ENCODE peak calls at places on chromosomes 6 and 20, in six cellular contexts. One of them, this sample, is unnamed.

GRCh38 chr20:6940052-6940451 is 172.6 kb downstream of the BMP2 start:
- DNase-seq in upper lobe of right lung: no peak
- DNase-seq in endodermal cell: peak; percentile 85
- DNase-seq in mammary epithelial cell: peak; percentile 1
- DNase-seq in heart left ventricle: no peak
- DNase-seq in CD4-positive, CD25-positive, alpha-beta regulatory T cell: no peak
- DNase-seq in this sample: no peak

GRCh38 chr6:125906158-125906998 is 50.2 kb upstream of the HINT3 start:
- DNase-seq in endodermal cell: peak; percentile 90
- DNase-seq in mammary epithelial cell: no peak
- DNase-seq in CD4-positive, CD25-positive, alpha-beta regulatory T cell: peak; percentile 12
- DNase-seq in upper lobe of right lung: peak; percentile 64
- DNase-seq in heart left ventricle: peak; percentile 23
- DNase-seq in this sample: peak; percentile 21

GRCh38 chr6:37638414-37639079 is 59.1 kb downstream of the MDGA1 start:
- DNase-seq in heart left ventricle: no peak
- DNase-seq in mammary epithelial cell: peak; percentile 47
- DNase-seq in upper lobe of right lung: no peak
- DNase-seq in endodermal cell: no peak
- DNase-seq in CD4-positive, CD25-positive, alpha-beta regulatory T cell: no peak
- DNase-seq in this sample: no peak

GRCh38 chr6:106258726-106259125 is 66.8 kb downstream of the ATG5 start:
- DNase-seq in heart left ventricle: no peak
- DNase-seq in CD4-positive, CD25-positive, alpha-beta regulatory T cell: no peak
- DNase-seq in mammary epithelial cell: no peak
- DNase-seq in upper lobe of right lung: no peak
- DNase-seq in endodermal cell: no peak
- DNase-seq in this sample: no peak

GRCh38 chr6:17962436-17963031 is 24.9 kb downstream of the KIF13A start:
- DNase-seq in upper lobe of right lung: no peak
- DNase-seq in heart left ventricle: peak; percentile 81
- DNase-seq in mammary epithelial cell: peak; percentile 90
- DNase-seq in endodermal cell: no peak
- DNase-seq in CD4-positive, CD25-positive, alpha-beta regulatory T cell: no peak
- DNase-seq in this sample: peak; percentile 90

GRCh38 chr20:55038684-55039083 is 563.3 kb downstream of the DOK5 start:
- DNase-seq in heart left ventricle: no peak
- DNase-seq in upper lobe of right lung: no peak
- DNase-seq in CD4-positive, CD25-positive, alpha-beta regulatory T cell: no peak
- DNase-seq in endodermal cell: no peak
- DNase-seq in mammary epithelial cell: no peak
- DNase-seq in this sample: no peak

GRCh38 chr6:28940294-28940858 is 16.6 kb upstream of the TRIM27 start:
- DNase-seq in upper lobe of right lung: no peak
- DNase-seq in CD4-positive, CD25-positive, alpha-beta regulatory T cell: no peak
- DNase-seq in endodermal cell: peak; percentile 87
- DNase-seq in mammary epithelial cell: peak; percentile 75
- DNase-seq in heart left ventricle: no peak
- DNase-seq in this sample: peak; percentile 26

GRCh38 chr6:26130581-26131247 is 43.5 kb downstream of the HFE start:
- DNase-seq in upper lobe of right lung: no peak
- DNase-seq in heart left ventricle: no peak
- DNase-seq in CD4-positive, CD25-positive, alpha-beta regulatory T cell: no peak
- DNase-seq in endodermal cell: no peak
- DNase-seq in mammary epithelial cell: peak; percentile 26
- DNase-seq in this sample: no peak

GRCh38 chr6:84103029-84103428 is 69.5 kb downstream of the MRAP2 start:
- DNase-seq in upper lobe of right lung: no peak
- DNase-seq in endodermal cell: no peak
- DNase-seq in heart left ventricle: no peak
- DNase-seq in mammary epithelial cell: no peak
- DNase-seq in CD4-positive, CD25-positive, alpha-beta regulatory T cell: no peak
- DNase-seq in this sample: no peak

GRCh38 chr6:27441001-27441400 is 31.9 kb downstream of the ZNF184 start:
- DNase-seq in upper lobe of right lung: no peak
- DNase-seq in mammary epithelial cell: peak; percentile 90
- DNase-seq in endodermal cell: no peak
- DNase-seq in CD4-positive, CD25-positive, alpha-beta regulatory T cell: no peak
- DNase-seq in heart left ventricle: no peak
- DNase-seq in this sample: no peak

GRCh38 chr6:26624557-26624956 is 27.8 kb downstream of the ABT1 start:
- DNase-seq in upper lobe of right lung: no peak
- DNase-seq in mammary epithelial cell: no peak
- DNase-seq in heart left ventricle: no peak
- DNase-seq in CD4-positive, CD25-positive, alpha-beta regulatory T cell: no peak
- DNase-seq in endodermal cell: no peak
- DNase-seq in this sample: no peak

GRCh38 chr6:42729731-42730130 is 7.3 kb upstream of the PRPH2 start:
- DNase-seq in upper lobe of right lung: no peak
- DNase-seq in endodermal cell: no peak
- DNase-seq in CD4-positive, CD25-positive, alpha-beta regulatory T cell: no peak
- DNase-seq in mammary epithelial cell: peak; percentile 20
- DNase-seq in heart left ventricle: no peak
- DNase-seq in this sample: peak; percentile 13

GRCh38 chr6:167044696-167045095 is 45.5 kb downstream of the CEP43 start:
- DNase-seq in upper lobe of right lung: no peak
- DNase-seq in endodermal cell: peak; percentile 60
- DNase-seq in CD4-positive, CD25-positive, alpha-beta regulatory T cell: no peak
- DNase-seq in mammary epithelial cell: no peak
- DNase-seq in heart left ventricle: no peak
- DNase-seq in this sample: no peak

GRCh38 chr6:70183512-70183911 is 119.4 kb downstream of the COL9A1 start:
- DNase-seq in mammary epithelial cell: no peak
- DNase-seq in CD4-positive, CD25-positive, alpha-beta regulatory T cell: no peak
- DNase-seq in upper lobe of right lung: no peak
- DNase-seq in endodermal cell: no peak
- DNase-seq in heart left ventricle: no peak
- DNase-seq in this sample: no peak

GRCh38 chr6:137823826-137824501 is 43.1 kb upstream of the TNFAIP3 start:
- DNase-seq in CD4-positive, CD25-positive, alpha-beta regulatory T cell: peak; percentile 90
- DNase-seq in endodermal cell: peak; percentile 59
- DNase-seq in heart left ventricle: no peak
- DNase-seq in mammary epithelial cell: peak; percentile 95
- DNase-seq in upper lobe of right lung: no peak
- DNase-seq in this sample: no peak

GRCh38 chr6:14309516-14309915 is 191.9 kb downstream of the CD83 start:
- DNase-seq in heart left ventricle: no peak
- DNase-seq in upper lobe of right lung: no peak
- DNase-seq in CD4-positive, CD25-positive, alpha-beta regulatory T cell: no peak
- DNase-seq in mammary epithelial cell: no peak
- DNase-seq in endodermal cell: no peak
- DNase-seq in this sample: no peak

GRCh38 chr20:469746-470490 is 7.6 kb upstream of the TBC1D20 start:
- DNase-seq in endodermal cell: no peak
- DNase-seq in heart left ventricle: no peak
- DNase-seq in CD4-positive, CD25-positive, alpha-beta regulatory T cell: no peak
- DNase-seq in mammary epithelial cell: no peak
- DNase-seq in upper lobe of right lung: no peak
- DNase-seq in this sample: no peak

GRCh38 chr6:41785689-41786450 is 1.6 kb upstream of the TOMM6 start:
- DNase-seq in CD4-positive, CD25-positive, alpha-beta regulatory T cell: no peak
- DNase-seq in upper lobe of right lung: no peak
- DNase-seq in heart left ventricle: no peak
- DNase-seq in endodermal cell: no peak
- DNase-seq in mammary epithelial cell: no peak
- DNase-seq in this sample: peak; percentile 9

GRCh38 chr20:8646716-8647115 is 422.2 kb upstream of the PLCB4 start:
- DNase-seq in heart left ventricle: no peak
- DNase-seq in endodermal cell: no peak
- DNase-seq in CD4-positive, CD25-positive, alpha-beta regulatory T cell: no peak
- DNase-seq in mammary epithelial cell: peak; percentile 4
- DNase-seq in upper lobe of right lung: no peak
- DNase-seq in this sample: no peak

GRCh38 chr6:5036309-5036708 is 32.5 kb upstream of the RPP40 start:
- DNase-seq in CD4-positive, CD25-positive, alpha-beta regulatory T cell: no peak
- DNase-seq in mammary epithelial cell: peak; percentile 19
- DNase-seq in heart left ventricle: no peak
- DNase-seq in upper lobe of right lung: no peak
- DNase-seq in endodermal cell: peak; percentile 94
- DNase-seq in this sample: peak; percentile 33

GRCh38 chr20:1185781-1186334 is 1.1 kb upstream of the TMEM74B start:
- DNase-seq in mammary epithelial cell: peak; percentile 16
- DNase-seq in CD4-positive, CD25-positive, alpha-beta regulatory T cell: peak; percentile 20
- DNase-seq in heart left ventricle: peak; percentile 38
- DNase-seq in upper lobe of right lung: peak; percentile 76
- DNase-seq in endodermal cell: peak; percentile 89
- DNase-seq in this sample: peak; percentile 43

GRCh38 chr6:33860706-33861474 is 57.1 kb upstream of the MLN start:
- DNase-seq in CD4-positive, CD25-positive, alpha-beta regulatory T cell: peak; percentile 59
- DNase-seq in heart left ventricle: no peak
- DNase-seq in endodermal cell: no peak
- DNase-seq in upper lobe of right lung: no peak
- DNase-seq in mammary epithelial cell: no peak
- DNase-seq in this sample: peak; percentile 66

GRCh38 chr6:17700421-17701416 is 6.0 kb downstream of the NUP153 start:
- DNase-seq in upper lobe of right lung: no peak
- DNase-seq in mammary epithelial cell: no peak
- DNase-seq in CD4-positive, CD25-positive, alpha-beta regulatory T cell: no peak
- DNase-seq in endodermal cell: peak; percentile 24
- DNase-seq in heart left ventricle: no peak
- DNase-seq in this sample: no peak

GRCh38 chr6:130107710-130108109 is 89.3 kb downstream of the L3MBTL3 start:
- DNase-seq in heart left ventricle: no peak
- DNase-seq in mammary epithelial cell: no peak
- DNase-seq in upper lobe of right lung: no peak
- DNase-seq in endodermal cell: no peak
- DNase-seq in CD4-positive, CD25-positive, alpha-beta regulatory T cell: no peak
- DNase-seq in this sample: no peak

GRCh38 chr6:143160439-143161220 is 99.9 kb downstream of the AIG1 start:
- DNase-seq in heart left ventricle: no peak
- DNase-seq in CD4-positive, CD25-positive, alpha-beta regulatory T cell: no peak
- DNase-seq in mammary epithelial cell: no peak
- DNase-seq in upper lobe of right lung: no peak
- DNase-seq in endodermal cell: no peak
- DNase-seq in this sample: no peak

GRCh38 chr6:168597471-168597875 is 156.5 kb downstream of the SMOC2 start:
- DNase-seq in mammary epithelial cell: no peak
- DNase-seq in CD4-positive, CD25-positive, alpha-beta regulatory T cell: no peak
- DNase-seq in upper lobe of right lung: no peak
- DNase-seq in endodermal cell: no peak
- DNase-seq in heart left ventricle: no peak
- DNase-seq in this sample: no peak

GRCh38 chr20:50169329-50169823 is 15.9 kb upstream of the PEDS1 start:
- DNase-seq in CD4-positive, CD25-positive, alpha-beta regulatory T cell: peak; percentile 72
- DNase-seq in heart left ventricle: peak; percentile 75
- DNase-seq in upper lobe of right lung: no peak
- DNase-seq in mammary epithelial cell: peak; percentile 66
- DNase-seq in endodermal cell: peak; percentile 97
- DNase-seq in this sample: peak; percentile 64

GRCh38 chr20:35871311-35871771 is 83.0 kb downstream of the SCAND1 start:
- DNase-seq in CD4-positive, CD25-positive, alpha-beta regulatory T cell: no peak
- DNase-seq in upper lobe of right lung: no peak
- DNase-seq in endodermal cell: no peak
- DNase-seq in mammary epithelial cell: peak; percentile 51
- DNase-seq in heart left ventricle: peak; percentile 26
- DNase-seq in this sample: peak; percentile 73

GRCh38 chr6:142015011-142015410 is 117.7 kb upstream of the GJE1 start:
- DNase-seq in mammary epithelial cell: no peak
- DNase-seq in upper lobe of right lung: no peak
- DNase-seq in CD4-positive, CD25-positive, alpha-beta regulatory T cell: no peak
- DNase-seq in endodermal cell: peak; percentile 84
- DNase-seq in heart left ventricle: no peak
- DNase-seq in this sample: no peak

GRCh38 chr6:50824505-50824904 is 5.8 kb downstream of the TFAP2B start:
- DNase-seq in CD4-positive, CD25-positive, alpha-beta regulatory T cell: no peak
- DNase-seq in endodermal cell: no peak
- DNase-seq in mammary epithelial cell: no peak
- DNase-seq in upper lobe of right lung: no peak
- DNase-seq in heart left ventricle: no peak
- DNase-seq in this sample: no peak
- H3K4me3 ChIP-seq in CD4-positive, CD25-positive, alpha-beta regulatory T cell: no peak overlapping the region
- H3K4me3 ChIP-seq in endodermal cell: no peak overlapping the region
- H3K4me3 ChIP-seq in mammary epithelial cell: no peak overlapping the region
- H3K4me3 ChIP-seq in upper lobe of right lung: no peak overlapping the region
- H3K4me3 ChIP-seq in heart left ventricle: no peak overlapping the region
- H3K4me3 ChIP-seq in this sample: no peak overlapping the region

GRCh38 chr20:25421107-25421506 is 13.6 kb downstream of the GINS1 start:
- DNase-seq in heart left ventricle: no peak
- DNase-seq in endodermal cell: no peak
- DNase-seq in CD4-positive, CD25-positive, alpha-beta regulatory T cell: no peak
- DNase-seq in mammary epithelial cell: no peak
- DNase-seq in upper lobe of right lung: no peak
- DNase-seq in this sample: no peak
- H3K36me3 ChIP-seq in heart left ventricle: no peaks in the 10 kb centered on the region
- H3K36me3 ChIP-seq in endodermal cell: peaks cover 93% of the 10 kb centered on the region
- H3K36me3 ChIP-seq in CD4-positive, CD25-positive, alpha-beta regulatory T cell: no peaks in the 10 kb centered on the region
- H3K36me3 ChIP-seq in mammary epithelial cell: peaks cover 13% of the 10 kb centered on the region
- H3K36me3 ChIP-seq in upper lobe of right lung: no peaks in the 10 kb centered on the region
- H3K36me3 ChIP-seq in this sample: peaks cover 22% of the 10 kb centered on the region

GRCh38 chr6:48691420-48691819 is 580.4 kb upstream of the PTCHD4 start:
- DNase-seq in upper lobe of right lung: no peak
- DNase-seq in endodermal cell: no peak
- DNase-seq in mammary epithelial cell: no peak
- DNase-seq in CD4-positive, CD25-positive, alpha-beta regulatory T cell: no peak
- DNase-seq in heart left ventricle: no peak
- DNase-seq in this sample: no peak

GRCh38 chr6:48701572-48701971 is 590.6 kb upstream of the PTCHD4 start:
- DNase-seq in heart left ventricle: no peak
- DNase-seq in CD4-positive, CD25-positive, alpha-beta regulatory T cell: no peak
- DNase-seq in endodermal cell: peak; percentile 50
- DNase-seq in mammary epithelial cell: no peak
- DNase-seq in upper lobe of right lung: peak; percentile 45
- DNase-seq in this sample: no peak

GRCh38 chr6:48695872-48696271 is 584.9 kb upstream of the PTCHD4 start:
- DNase-seq in mammary epithelial cell: no peak
- DNase-seq in upper lobe of right lung: no peak
- DNase-seq in heart left ventricle: no peak
- DNase-seq in endodermal cell: no peak
- DNase-seq in CD4-positive, CD25-positive, alpha-beta regulatory T cell: no peak
- DNase-seq in this sample: no peak
- H3K9me3 ChIP-seq in mammary epithelial cell: peaks cover 7% of the 10 kb centered on the region
- H3K9me3 ChIP-seq in upper lobe of right lung: peaks cover 4% of the 10 kb centered on the region
- H3K9me3 ChIP-seq in heart left ventricle: no peaks in the 10 kb centered on the region
- H3K9me3 ChIP-seq in endodermal cell: peaks cover 17% of the 10 kb centered on the region
- H3K9me3 ChIP-seq in CD4-positive, CD25-positive, alpha-beta regulatory T cell: peaks cover 25% of the 10 kb centered on the region
- H3K9me3 ChIP-seq in this sample: peaks cover 7% of the 10 kb centered on the region

GRCh38 chr20:62554214-62554897 is 78.6 kb upstream of the GATA5 start:
- DNase-seq in upper lobe of right lung: no peak
- DNase-seq in mammary epithelial cell: no peak
- DNase-seq in CD4-positive, CD25-positive, alpha-beta regulatory T cell: no peak
- DNase-seq in endodermal cell: no peak
- DNase-seq in heart left ventricle: no peak
- DNase-seq in this sample: no peak

GRCh38 chr20:62553838-62554161 is 78.0 kb upstream of the GATA5 start:
- DNase-seq in endodermal cell: no peak
- DNase-seq in heart left ventricle: no peak
- DNase-seq in CD4-positive, CD25-positive, alpha-beta regulatory T cell: no peak
- DNase-seq in upper lobe of right lung: no peak
- DNase-seq in mammary epithelial cell: no peak
- DNase-seq in this sample: no peak

GRCh38 chr20:62553136-62553837 is 77.5 kb upstream of the GATA5 start:
- DNase-seq in endodermal cell: no peak
- DNase-seq in CD4-positive, CD25-positive, alpha-beta regulatory T cell: no peak
- DNase-seq in upper lobe of right lung: no peak
- DNase-seq in mammary epithelial cell: no peak
- DNase-seq in heart left ventricle: no peak
- DNase-seq in this sample: no peak

GRCh38 chr20:62551408-62552323 is 75.9 kb upstream of the GATA5 start:
- DNase-seq in mammary epithelial cell: no peak
- DNase-seq in CD4-positive, CD25-positive, alpha-beta regulatory T cell: peak; percentile 11
- DNase-seq in upper lobe of right lung: no peak
- DNase-seq in endodermal cell: peak; percentile 73
- DNase-seq in heart left ventricle: no peak
- DNase-seq in this sample: no peak

GRCh38 chr20:62552613-62553012 is 76.8 kb upstream of the GATA5 start:
- DNase-seq in upper lobe of right lung: no peak
- DNase-seq in mammary epithelial cell: no peak
- DNase-seq in heart left ventricle: no peak
- DNase-seq in endodermal cell: no peak
- DNase-seq in CD4-positive, CD25-positive, alpha-beta regulatory T cell: no peak
- DNase-seq in this sample: no peak
- H3K4me3 ChIP-seq in upper lobe of right lung: no peak overlapping the region
- H3K4me3 ChIP-seq in mammary epithelial cell: no peak overlapping the region
- H3K4me3 ChIP-seq in heart left ventricle: peak overlapping the region; percentile 80
- H3K4me3 ChIP-seq in endodermal cell: no peak overlapping the region
- H3K4me3 ChIP-seq in CD4-positive, CD25-positive, alpha-beta regulatory T cell: no peak overlapping the region
- H3K4me3 ChIP-seq in this sample: no peak overlapping the region

This sample was measured in MG63.